ENCODE peak calls at places on chromosomes 16 and 17, in ten cellular contexts. M, R, Z, X, N, E, T, B, W and V are unnamed samples.

GRCh38 chr16:48812856-48813255 is 202.9 kb upstream of the N4BP1 start:
- DNase-seq in X (no peak), E (no peak), Z (no peak), W (no peak), B (no peak), R (no peak), N (no peak), M (no peak), T (no peak), V (no peak)

GRCh38 chr17:30506423-30506822 is 29.2 kb downstream of the GOSR1 start:
- DNase-seq in N (no peak), X (no peak), M (no peak), B (no peak), T (no peak), Z (no peak), W (no peak), E (no peak), R (no peak), V (no peak)

GRCh38 chr17:18626152-18626870 is 17.9 kb downstream of the TBC1D28 start:
- DNase-seq in B (no peak), R (no peak), W (no peak), T (no peak), N (no peak), X (no peak), Z (no peak), M (no peak), E (no peak), V (no peak)

GRCh38 chr17:38750312-38751121 is 2.0 kb upstream of the PSMB3 start:
- DNase-seq in W (no peak), E (no peak), T (no peak), M (peak; percentile 34), Z (peak; percentile 42), N (no peak), B (no peak), X (peak; percentile 43), R (peak; percentile 49), V (no peak)

GRCh38 chr16:86663691-86664517 is 85.6 kb downstream of the FOXL1 start:
- DNase-seq in X (peak; percentile 71), N (no peak), B (no peak), M (no peak), W (no peak), R (peak; percentile 53), T (no peak), E (no peak), Z (no peak), V (no peak)

GRCh38 chr16:2829501-2830354 is at the start of gene ZG16B:
- DNase-seq in B (no peak), T (no peak), X (no peak), M (no peak), W (no peak), Z (no peak), N (no peak), E (no peak), R (peak; percentile 35), V (no peak)

GRCh38 chr17:80877829-80878303 is 113.8 kb upstream of the CHMP6 start:
- DNase-seq in X (no peak), W (no peak), Z (no peak), M (no peak), E (no peak), R (no peak), N (peak; percentile 45), T (no peak), B (no peak), V (no peak)

GRCh38 chr16:57479422-57480126 is 6.7 kb downstream of the DOK4 start:
- DNase-seq in X (peak; percentile 59), B (no peak), R (peak; percentile 35), E (no peak), Z (no peak), T (peak; percentile 66), N (peak; percentile 79), W (no peak), M (no peak), V (no peak)

GRCh38 chr17:79005063-79005861 is 4.3 kb downstream of the CANT1 start:
- DNase-seq in X (no peak), R (peak; percentile 61), M (peak; percentile 57), B (no peak), N (peak; percentile 53), W (no peak), Z (no peak), T (no peak), E (peak; percentile 59), V (peak; percentile 10)

GRCh38 chr17:79007504-79008381 is 1.8 kb downstream of the CANT1 start:
- DNase-seq in M (no peak), W (no peak), X (peak; percentile 16), N (peak; percentile 50), T (no peak), R (no peak), B (no peak), Z (no peak), E (no peak), V (peak; percentile 13)

GRCh38 chr17:79008666-79009387 is 737 bp downstream of the CANT1 start:
- DNase-seq in T (peak; percentile 17), W (no peak), X (no peak), Z (no peak), N (peak; percentile 58), B (no peak), R (no peak), E (no peak), M (no peak), V (peak; percentile 16)

GRCh38 chr17:79006001-79006400 is 3.6 kb downstream of the CANT1 start:
- DNase-seq in R (no peak), B (no peak), W (no peak), X (no peak), M (peak; percentile 12), E (no peak), Z (no peak), T (no peak), N (peak; percentile 52), V (peak; percentile 10)

DNA sequence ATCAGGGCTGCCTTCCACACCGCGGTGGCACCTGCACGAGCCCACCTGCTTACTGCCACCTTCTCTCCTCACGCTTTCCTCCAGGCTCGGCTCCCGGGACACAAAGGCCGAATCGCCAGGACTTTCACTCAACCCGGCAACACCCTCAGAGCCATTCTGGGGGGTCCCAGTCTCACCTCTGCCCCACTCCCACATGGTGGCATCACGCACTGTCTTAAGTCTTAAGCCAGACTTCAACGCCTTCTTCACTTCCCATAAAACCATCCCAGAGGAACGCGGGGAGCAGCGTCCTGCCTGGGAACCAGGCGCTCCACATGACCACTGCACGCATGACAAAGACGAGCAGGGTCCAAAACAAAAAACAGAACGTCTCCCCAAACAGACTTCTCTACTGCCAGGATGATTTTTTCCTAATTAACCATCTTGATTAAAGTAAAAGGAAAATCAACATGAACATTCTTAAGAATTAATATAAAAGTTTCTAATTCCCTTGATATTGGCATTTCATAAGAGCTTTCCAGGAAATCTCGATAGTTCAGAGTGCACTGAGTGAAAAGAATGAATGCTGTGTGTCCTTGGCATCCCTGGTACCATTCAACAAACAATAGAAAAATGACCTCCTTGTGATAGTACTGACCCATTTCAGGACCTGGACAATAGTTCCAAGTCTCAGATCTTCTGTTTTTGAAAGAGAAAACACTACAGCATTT is 2.6 kb downstream of the CANT1 start:
- DNase-seq in N (peak; percentile 58), Z (no peak), M (no peak), B (no peak), R (no peak), E (no peak), X (no peak), T (no peak), W (no peak), V (peak; percentile 10)
- H3K4me1 ChIP-seq in N (peaks cover 55% of the 10 kb centered on the region), Z (peaks cover 50% of the 10 kb centered on the region), M (peaks cover 11% of the 10 kb centered on the region), B (peaks cover 26% of the 10 kb centered on the region), R (peaks cover 43% of the 10 kb centered on the region), E (peaks cover 29% of the 10 kb centered on the region), X (peaks cover 30% of the 10 kb centered on the region), T (peaks cover 7% of the 10 kb centered on the region), W (peaks cover 19% of the 10 kb centered on the region), V (no peaks in the 10 kb centered on the region)

DNA sequence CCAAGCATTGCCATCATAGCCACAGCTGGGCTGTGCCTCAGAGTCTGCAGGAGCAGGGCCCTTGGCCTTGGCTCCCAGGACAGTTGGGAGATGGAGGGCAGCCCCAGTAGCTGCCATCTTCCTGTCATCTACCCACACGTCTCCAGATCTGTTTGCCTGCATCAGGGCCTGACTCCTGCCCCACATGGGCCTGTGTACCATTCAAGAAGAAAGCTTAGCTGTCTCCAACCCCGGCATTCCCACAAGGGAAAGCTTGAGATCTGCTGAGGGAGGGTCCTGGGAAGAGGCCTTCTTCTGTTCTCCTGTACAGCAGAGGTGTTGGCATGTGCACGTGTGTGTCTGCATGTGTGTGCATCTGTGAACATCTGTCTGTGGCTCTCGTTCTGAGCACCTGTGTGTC is 122.1 kb downstream of the MRM1 start:
- DNase-seq in X (no peak), R (no peak), Z (no peak), E (no peak), W (no peak), M (no peak), B (no peak), T (no peak), N (no peak), V (no peak)
- H3K4me1 ChIP-seq in X (peaks cover 5% of the 10 kb centered on the region), R (no peaks in the 10 kb centered on the region), Z (peaks cover 61% of the 10 kb centered on the region), E (peaks cover 6% of the 10 kb centered on the region), W (no peaks in the 10 kb centered on the region), M (no peaks in the 10 kb centered on the region), B (peaks cover 3% of the 10 kb centered on the region), T (no peaks in the 10 kb centered on the region), N (peaks cover 10% of the 10 kb centered on the region), V (no peaks in the 10 kb centered on the region)

GRCh38 chr16:15961060-15961511 is 11.7 kb downstream of the ABCC1 start:
- DNase-seq in E (no peak), N (no peak), R (no peak), X (no peak), T (no peak), W (no peak), Z (peak; percentile 94), M (no peak), B (no peak), V (no peak)

GRCh38 chr16:15958703-15959348 is 9.4 kb downstream of the ABCC1 start:
- DNase-seq in R (no peak), M (no peak), T (no peak), E (no peak), W (no peak), B (no peak), X (no peak), N (no peak), Z (no peak), V (no peak)

GRCh38 chr16:15961557-15962205 is 12.3 kb downstream of the ABCC1 start:
- DNase-seq in X (no peak), M (no peak), T (no peak), B (no peak), R (no peak), E (no peak), N (no peak), Z (no peak), W (no peak), V (no peak)

GRCh38 chr16:15963307-15963910 is 14.0 kb downstream of the ABCC1 start:
- DNase-seq in R (no peak), W (no peak), M (no peak), T (no peak), B (no peak), X (no peak), E (no peak), N (peak; percentile 85), Z (no peak), V (no peak)

DNA sequence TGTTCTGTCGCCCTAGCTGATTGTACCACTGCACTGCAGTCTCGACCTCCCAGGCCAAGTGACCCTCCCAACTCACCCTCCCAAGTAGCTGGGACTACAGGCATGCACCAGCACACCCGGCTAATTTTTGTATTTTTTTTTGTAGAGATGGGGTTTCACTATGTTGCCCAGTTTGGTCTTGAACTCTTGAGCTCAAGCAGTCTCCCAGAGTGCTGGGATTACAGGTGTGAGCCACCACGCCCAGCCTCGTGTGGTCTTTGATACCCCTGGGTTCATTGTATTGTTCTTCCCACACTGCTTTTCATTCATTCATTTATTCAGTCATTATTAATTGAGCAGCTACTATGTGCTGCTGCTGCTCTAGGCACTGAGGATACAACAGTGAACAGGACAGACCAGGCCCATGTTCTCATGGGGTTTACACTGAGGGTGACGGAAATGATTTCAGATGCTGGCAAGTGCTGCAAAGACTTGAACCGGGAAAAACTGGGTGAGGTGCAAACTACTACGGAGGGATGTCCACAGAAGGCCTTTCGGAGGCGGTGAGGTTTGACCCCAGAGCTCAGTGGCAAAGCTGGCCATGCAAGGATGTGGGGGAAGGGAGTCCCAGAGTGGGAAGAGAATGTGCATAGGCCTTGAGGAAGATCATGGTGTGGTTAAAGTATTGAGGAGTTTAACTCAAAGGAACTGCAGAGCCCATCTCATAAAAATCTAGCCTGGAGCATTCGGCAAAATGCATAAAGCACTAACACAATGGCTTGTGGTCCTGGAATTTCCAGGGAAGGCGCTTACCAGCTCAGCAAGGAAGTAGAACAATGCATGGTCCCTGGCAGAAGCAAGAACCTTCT is 10.9 kb downstream of the ABCC1 start:
- DNase-seq in R (peak; percentile 39), X (no peak), W (no peak), N (no peak), T (no peak), M (no peak), B (no peak), Z (no peak), E (no peak), V (no peak)
- H3K4me1 ChIP-seq in R (peaks cover 4% of the 10 kb centered on the region), X (peaks cover 19% of the 10 kb centered on the region), W (peaks cover 31% of the 10 kb centered on the region), N (peaks cover 46% of the 10 kb centered on the region), T (no peaks in the 10 kb centered on the region), M (no peaks in the 10 kb centered on the region), B (peaks cover 33% of the 10 kb centered on the region), Z (peaks cover 91% of the 10 kb centered on the region), E (peaks cover 20% of the 10 kb centered on the region), V (no peaks in the 10 kb centered on the region)

GRCh38 chr17:45429338-45430005 is 3.2 kb downstream of the ARHGAP27 start:
- DNase-seq in W (no peak), E (no peak), T (no peak), N (no peak), R (no peak), M (no peak), Z (no peak), X (peak; percentile 46), B (no peak), V (no peak)
- H3K4me1 ChIP-seq in W (peaks cover 14% of the 10 kb centered on the region), E (peaks cover 18% of the 10 kb centered on the region), T (no peaks in the 10 kb centered on the region), N (peaks cover 61% of the 10 kb centered on the region), R (peaks cover 26% of the 10 kb centered on the region), M (peaks cover 3% of the 10 kb centered on the region), Z (peaks cover 19% of the 10 kb centered on the region), X (peaks cover 4% of the 10 kb centered on the region), B (peaks cover 31% of the 10 kb centered on the region), V (no peaks in the 10 kb centered on the region)